ENCODE peak calls at places on chromosome 6, in four cellular contexts. One of them, this sample, is unnamed.

GRCh38 chr6:41462980-41463930 is 82.9 kb upstream of the FOXP4 start:
- DNase-seq in K562: peak
- DNase-seq in IMR-90: peak
- DNase-seq in A549: peak
- DNase-seq in this sample: peak

GRCh38 chr6:18277181-18278006 is 13.1 kb upstream of the DEK start:
- DNase-seq in IMR-90: no peak
- DNase-seq in K562: no peak
- DNase-seq in A549: no peak
- DNase-seq in this sample: no peak

GRCh38 chr6:145015739-145016558 is 719.4 kb downstream of the EPM2A start:
- DNase-seq in K562: no peak
- DNase-seq in A549: peak
- DNase-seq in IMR-90: peak
- DNase-seq in this sample: no peak

GRCh38 chr6:56399672-56400263 is 152.4 kb upstream of the COL21A1 start:
- DNase-seq in K562: no peak
- DNase-seq in A549: no peak
- DNase-seq in IMR-90: no peak
- DNase-seq in this sample: peak

GRCh38 chr6:163147988-163148387 is 266.5 kb upstream of the QKI start:
- DNase-seq in A549: peak
- DNase-seq in K562: no peak
- DNase-seq in IMR-90: no peak
- DNase-seq in this sample: no peak

GRCh38 chr6:120211955-120212792 is 862.6 kb upstream of the MAN1A1 start:
- DNase-seq in A549: no peak
- DNase-seq in IMR-90: no peak
- DNase-seq in K562: no peak
- DNase-seq in this sample: peak

GRCh38 chr6:155272353-155273222 is 8.8 kb downstream of the CLDN20 start:
- DNase-seq in A549: no peak
- DNase-seq in K562: no peak
- DNase-seq in IMR-90: peak
- DNase-seq in this sample: no peak

GRCh38 chr6:143843689-143844405 is 709 bp downstream of the LTV1 start:
- DNase-seq in A549: peak
- DNase-seq in K562: no peak
- DNase-seq in IMR-90: peak
- DNase-seq in this sample: peak

GRCh38 chr6:30260036-30260504 is 46.9 kb upstream of the TRIM26 start:
- DNase-seq in IMR-90: no peak
- DNase-seq in A549: no peak
- DNase-seq in K562: no peak
- DNase-seq in this sample: no peak

GRCh38 chr6:84467296-84467695 is 239.9 kb upstream of the CEP162 start:
- DNase-seq in K562: no peak
- DNase-seq in A549: peak
- DNase-seq in IMR-90: no peak
- DNase-seq in this sample: no peak

GRCh38 chr6:3294396-3294795 is 35.6 kb downstream of the PSMG4 start:
- DNase-seq in IMR-90: no peak
- DNase-seq in K562: no peak
- DNase-seq in A549: no peak
- DNase-seq in this sample: no peak

GRCh38 chr6:7166410-7167293 is 58.9 kb downstream of the RREB1 start:
- DNase-seq in K562: peak
- DNase-seq in A549: no peak
- DNase-seq in IMR-90: peak
- DNase-seq in this sample: no peak
- TF ChIP-seq BHLHE40 in K562: peak
- TF ChIP-seq BHLHE40 in A549: no peak
- TF ChIP-seq BHLHE40 in IMR-90: no peak
- TF ChIP-seq BHLHE40 in this sample: no peak

GRCh38 chr6:4808396-4808795 is 32.2 kb downstream of the CDYL start:
- DNase-seq in A549: no peak
- DNase-seq in K562: no peak
- DNase-seq in IMR-90: no peak
- DNase-seq in this sample: no peak

GRCh38 chr6:4804095-4804494 is 27.9 kb downstream of the CDYL start:
- DNase-seq in A549: no peak
- DNase-seq in K562: no peak
- DNase-seq in IMR-90: peak
- DNase-seq in this sample: peak

GRCh38 chr6:4806308-4807190 is 30.3 kb downstream of the CDYL start:
- DNase-seq in IMR-90: no peak
- DNase-seq in K562: no peak
- DNase-seq in A549: no peak
- DNase-seq in this sample: no peak

GRCh38 chr6:4803343-4803744 is 27.1 kb downstream of the CDYL start:
- DNase-seq in K562: no peak
- DNase-seq in IMR-90: no peak
- DNase-seq in A549: no peak
- DNase-seq in this sample: no peak

DNA sequence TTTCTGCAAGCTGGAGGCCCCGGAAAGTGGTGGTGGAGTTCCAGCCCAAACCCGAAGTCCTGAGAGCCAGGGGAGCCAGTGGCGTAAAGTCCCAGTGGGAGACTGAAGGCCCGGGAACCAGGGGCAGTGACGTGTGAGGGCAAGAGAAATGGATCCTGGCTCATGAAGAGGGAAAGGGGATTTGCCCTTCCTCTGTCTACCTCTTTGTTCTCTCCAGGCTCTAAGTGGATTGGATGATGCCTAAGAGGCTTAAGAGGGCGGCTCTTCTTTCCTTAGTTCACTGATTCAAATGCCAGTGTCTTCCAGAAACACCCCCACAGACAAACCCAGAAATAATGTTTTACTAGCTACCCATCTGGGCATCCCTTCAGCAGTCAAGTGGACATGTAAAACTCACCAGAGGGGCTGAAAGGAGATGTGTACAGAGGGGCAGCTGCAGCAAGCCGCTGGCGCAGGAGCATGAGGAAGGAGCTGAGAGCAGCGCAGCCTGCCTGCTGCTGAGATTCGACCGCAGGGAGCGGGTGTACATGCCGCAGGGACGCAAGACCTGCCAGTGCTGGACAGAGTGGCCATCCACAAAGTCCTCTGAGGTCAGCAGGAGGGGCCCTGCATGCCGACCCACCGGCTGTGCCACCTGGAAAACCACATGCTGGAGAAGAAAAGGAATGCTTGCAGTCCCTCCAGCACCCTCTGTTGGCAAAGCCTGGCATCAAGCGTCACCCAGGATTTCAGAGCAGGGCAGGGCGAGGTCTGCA is 29.5 kb downstream of the CDYL start:
- DNase-seq in K562: no peak
- DNase-seq in A549: peak
- DNase-seq in IMR-90: peak
- DNase-seq in this sample: peak
- TF ChIP-seq MAFK in K562: no peak
- TF ChIP-seq MAFK in A549: no peak
- TF ChIP-seq MAFK in IMR-90: no peak
- TF ChIP-seq MAFK in this sample: no peak

DNA sequence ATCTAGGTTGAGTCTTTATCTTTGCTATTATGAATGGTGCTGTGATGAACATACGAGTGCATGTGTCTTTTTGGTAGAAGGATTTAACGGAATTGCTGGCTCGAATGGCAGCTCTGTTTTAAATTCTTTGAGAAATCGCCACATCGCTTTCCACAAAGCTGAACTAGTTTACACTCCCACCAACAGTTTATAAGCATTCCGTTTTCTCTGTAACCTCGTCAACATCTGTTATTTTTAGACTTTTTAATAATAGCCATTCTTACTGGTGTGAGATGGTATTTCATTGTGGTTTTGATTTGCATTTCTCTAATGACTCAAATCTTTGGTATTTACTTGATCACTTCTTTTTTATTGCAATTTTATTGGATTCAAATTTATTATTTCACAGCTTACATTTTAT is 117.4 kb upstream of the HDGFL1 start:
- DNase-seq in A549: no peak
- DNase-seq in IMR-90: no peak
- DNase-seq in K562: no peak
- DNase-seq in this sample: no peak
- TF ChIP-seq BHLHE40 in A549: no peak
- TF ChIP-seq BHLHE40 in IMR-90: no peak
- TF ChIP-seq BHLHE40 in K562: no peak
- TF ChIP-seq BHLHE40 in this sample: no peak

GRCh38 chr6:141307309-141307998 is 825.3 kb upstream of the GJE1 start:
- DNase-seq in K562: no peak
- DNase-seq in IMR-90: no peak
- DNase-seq in A549: no peak
- DNase-seq in this sample: no peak
- TF ChIP-seq MAFK in K562: no peak
- TF ChIP-seq MAFK in IMR-90: no peak
- TF ChIP-seq MAFK in A549: no peak
- TF ChIP-seq MAFK in this sample: no peak

GRCh38 chr6:34301408-34301807 is 52.6 kb upstream of the SMIM29 start:
- DNase-seq in IMR-90: peak
- DNase-seq in K562: no peak
- DNase-seq in A549: no peak
- DNase-seq in this sample: no peak
- TF ChIP-seq BHLHE40 in IMR-90: no peak
- TF ChIP-seq BHLHE40 in K562: no peak
- TF ChIP-seq BHLHE40 in A549: no peak
- TF ChIP-seq BHLHE40 in this sample: no peak

DNA sequence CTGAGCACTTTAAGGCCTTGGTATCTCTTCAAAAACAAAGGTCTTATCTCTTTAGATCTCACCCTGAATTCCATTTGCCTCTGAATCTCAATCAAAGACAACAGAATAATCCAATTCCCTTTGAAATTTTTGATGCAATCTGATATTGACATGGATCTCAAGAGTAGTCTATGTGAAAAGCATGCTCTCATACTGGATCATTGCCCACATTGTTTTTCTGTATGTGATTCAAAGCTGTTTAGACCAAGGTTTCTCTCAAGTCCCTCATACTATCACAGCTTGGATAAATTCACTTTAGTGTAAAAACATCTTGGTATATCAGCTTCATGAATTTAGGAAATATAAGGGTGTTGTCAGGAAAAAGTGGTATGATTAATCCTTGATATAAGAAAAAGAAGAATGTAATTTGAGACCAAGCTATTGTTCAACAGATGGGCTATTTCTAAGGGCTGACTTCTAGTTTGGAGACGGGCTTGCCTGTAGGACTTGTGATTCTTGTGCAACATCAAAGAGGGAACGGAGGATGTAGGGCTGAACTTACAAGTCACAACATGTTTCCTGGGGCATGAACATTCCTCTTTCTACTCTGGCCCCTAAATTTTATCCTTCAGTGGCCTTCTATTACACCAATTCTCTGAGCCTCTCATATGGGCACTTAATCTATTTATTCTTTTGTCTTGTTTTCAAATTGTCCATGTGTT is 77.9 kb upstream of the CITED2 start:
- DNase-seq in A549: no peak
- DNase-seq in K562: no peak
- DNase-seq in IMR-90: peak
- DNase-seq in this sample: no peak
- TF ChIP-seq MAFK in A549: no peak
- TF ChIP-seq MAFK in K562: no peak
- TF ChIP-seq MAFK in IMR-90: no peak
- TF ChIP-seq MAFK in this sample: no peak

DNA sequence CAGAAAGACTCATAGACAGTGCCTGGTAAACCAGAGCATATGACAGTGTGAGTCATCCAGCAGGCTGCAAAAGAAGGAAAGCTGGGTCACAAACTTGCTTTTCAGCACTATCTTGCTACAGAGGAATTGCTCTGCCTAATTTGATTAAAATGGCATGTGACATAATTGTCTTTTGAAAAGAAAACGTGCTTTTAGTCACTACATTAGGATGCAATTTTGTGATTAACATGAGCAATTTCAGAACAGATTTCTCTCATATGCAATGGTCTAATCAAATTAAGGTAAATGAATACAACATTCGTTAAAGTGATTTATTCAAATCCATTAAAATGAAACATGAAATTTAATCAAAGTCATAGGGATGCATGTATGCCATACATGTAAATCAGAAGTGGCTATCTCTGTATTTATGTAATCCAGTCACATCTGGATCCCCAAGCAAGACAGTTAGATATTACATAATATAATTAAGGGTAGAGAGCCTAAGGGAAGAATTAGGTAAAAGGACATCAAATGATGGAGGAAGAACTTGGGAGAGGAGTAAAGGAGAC is 399.9 kb upstream of the HTR1E start:
- DNase-seq in A549: no peak
- DNase-seq in K562: no peak
- DNase-seq in IMR-90: no peak
- DNase-seq in this sample: no peak
- TF ChIP-seq BHLHE40 in A549: no peak
- TF ChIP-seq BHLHE40 in K562: no peak
- TF ChIP-seq BHLHE40 in IMR-90: no peak
- TF ChIP-seq BHLHE40 in this sample: no peak

This sample was measured in HepG2.